ENCODE peak calls at places on chromosomes 5 and 9, in seven cellular contexts. T, U, X, N, O, P and C are unnamed samples.

GRCh38 chr5:40735609-40736008 is 20.2 kb downstream of the TTC33 start:
- DNase-seq in N (no peak), X (no peak), P (no peak), U (no peak), O (no peak), T (no peak), C (no peak)

GRCh38 chr5:113166710-113167366 is 190.2 kb downstream of the DCP2 start:
- DNase-seq in N (peak), O (no peak), T (no peak), U (no peak), P (no peak), X (no peak), C (no peak)

GRCh38 chr9:132985063-132985350 is 6.5 kb downstream of the GFI1B start:
- DNase-seq in U (no peak), X (no peak), T (no peak), P (no peak), O (no peak), N (no peak), C (no peak)

GRCh38 chr9:106862946-106863740 is at the start of gene ZNF462:
- DNase-seq in O (peak), U (no peak), T (peak), X (no peak), P (peak), N (peak), C (no peak)

GRCh38 chr9:130129425-130130061 is 42.7 kb upstream of the NCS1 start:
- DNase-seq in O (no peak), N (peak), P (no peak), U (peak), X (peak), T (no peak), C (no peak)

GRCh38 chr5:133756036-133756435 is 143.7 kb upstream of the FSTL4 start:
- DNase-seq in U (no peak), N (no peak), X (no peak), O (no peak), P (no peak), T (no peak), C (no peak)

GRCh38 chr9:76962732-76963131 is 56.7 kb upstream of the FOXB2 start:
- DNase-seq in P (no peak), N (no peak), T (no peak), O (no peak), U (no peak), X (no peak), C (no peak)

GRCh38 chr9:126622872-126623271 is 9.1 kb downstream of the LMX1B start:
- DNase-seq in N (no peak), X (no peak), P (no peak), O (no peak), T (no peak), U (no peak), C (no peak)

GRCh38 chr5:53170748-53171349 is 61.3 kb upstream of the MOCS2 start:
- DNase-seq in X (no peak), P (peak), O (no peak), U (peak), N (peak), T (no peak), C (peak)

GRCh38 chr9:89797970-89798369 is 193.2 kb downstream of the GADD45G start:
- DNase-seq in O (no peak), U (no peak), T (no peak), P (no peak), X (no peak), N (no peak), C (no peak)

GRCh38 chr9:134597041-134597913 is 44.3 kb upstream of the COL5A1 start:
- DNase-seq in N (peak), T (no peak), P (no peak), U (no peak), O (no peak), X (no peak), C (no peak)

GRCh38 chr5:8517461-8517860 is 648.5 kb downstream of the MTRR start:
- DNase-seq in N (no peak), P (no peak), X (no peak), T (no peak), U (no peak), O (no peak), C (peak)

GRCh38 chr5:52804359-52804758 is 16.6 kb downstream of the ITGA1 start:
- DNase-seq in P (no peak), T (no peak), X (no peak), O (no peak), N (no peak), U (no peak), C (no peak)

GRCh38 chr5:36870399-36871040 is 6.0 kb upstream of the NIPBL start:
- DNase-seq in T (no peak), U (peak), N (peak), P (no peak), X (no peak), O (no peak), C (peak)

GRCh38 chr5:11146171-11146570 is 385.1 kb upstream of the DAP start:
- DNase-seq in P (no peak), T (no peak), U (no peak), N (no peak), X (no peak), O (no peak), C (no peak)

GRCh38 chr9:133242241-133242640 is 32.8 kb downstream of the ABO start:
- DNase-seq in T (no peak), P (no peak), U (no peak), O (no peak), X (no peak), N (no peak), C (no peak)

GRCh38 chr9:126777733-126778132 is 27.1 kb upstream of the ZBTB43 start:
- DNase-seq in P (no peak), N (no peak), U (no peak), T (no peak), X (no peak), O (no peak), C (no peak)

GRCh38 chr9:126791406-126792230 is 13.2 kb upstream of the ZBTB43 start:
- DNase-seq in X (no peak), P (no peak), N (peak), T (peak), U (no peak), O (no peak), C (no peak)

GRCh38 chr5:77920350-77921046 is 144.4 kb upstream of the TBCA start:
- DNase-seq in P (no peak), X (no peak), T (no peak), N (no peak), U (peak), O (no peak), C (no peak)

GRCh38 chr9:135677641-135678168 is 14.6 kb downstream of the LCN9 start:
- DNase-seq in U (no peak), O (no peak), N (no peak), P (no peak), X (no peak), T (no peak), C (no peak)

GRCh38 chr5:10220253-10220652 is 29.4 kb downstream of the ATPSCKMT start:
- DNase-seq in X (no peak), O (no peak), P (no peak), T (no peak), U (no peak), N (no peak), C (no peak)

GRCh38 chr9:69469136-69469535 is 144.1 kb downstream of the ENTREP1 start:
- DNase-seq in U (no peak), O (no peak), N (no peak), P (no peak), T (no peak), X (no peak), C (no peak)

GRCh38 chr9:99024959-99025358 is 80.0 kb upstream of the TGFBR1 start:
- DNase-seq in O (no peak), P (no peak), X (no peak), U (no peak), T (no peak), N (peak), C (no peak)

GRCh38 chr5:21919417-21920022 is 933.6 kb downstream of the CDH12 start:
- DNase-seq in T (no peak), P (no peak), N (peak), U (peak), X (no peak), O (no peak), C (peak)

GRCh38 chr5:107524111-107524510 is 146.6 kb downstream of the EFNA5 start:
- DNase-seq in X (no peak), P (no peak), N (no peak), U (no peak), T (no peak), O (no peak), C (no peak)

GRCh38 chr5:40755093-40755406 is 711 bp downstream of the TTC33 start:
- DNase-seq in N (peak), P (peak), T (peak), X (peak), U (peak), O (peak), C (peak)

GRCh38 chr9:85118990-85119755 is 449.6 kb downstream of the NTRK2 start:
- DNase-seq in U (no peak), X (no peak), N (no peak), T (no peak), P (no peak), O (no peak), C (no peak)

GRCh38 chr9:117555964-117556629 is 141.2 kb upstream of the ASTN2 start:
- DNase-seq in P (no peak), X (no peak), O (no peak), N (peak), T (peak), U (peak), C (peak)

GRCh38 chr9:35526087-35526801 is 36.3 kb downstream of the RUSC2 start:
- DNase-seq in P (no peak), N (peak), O (no peak), U (no peak), T (no peak), X (no peak), C (peak)

GRCh38 chr5:109161914-109162683 is 247.7 kb downstream of the PJA2 start:
- DNase-seq in N (no peak), T (no peak), U (peak), X (no peak), P (no peak), O (no peak), C (no peak)

GRCh38 chr5:132380741-132381140 is 11.2 kb downstream of the SLC22A5 start:
- DNase-seq in X (no peak), P (no peak), O (no peak), N (no peak), U (no peak), T (no peak), C (no peak)

GRCh38 chr5:151363673-151364072 is 16.3 kb upstream of the SLC36A2 start:
- DNase-seq in P (no peak), X (no peak), U (no peak), N (no peak), O (no peak), T (no peak), C (no peak)

GRCh38 chr5:32503261-32503660 is 58.7 kb upstream of the ZFR start:
- DNase-seq in O (no peak), X (no peak), N (no peak), U (no peak), T (no peak), P (no peak), C (no peak)

GRCh38 chr5:32505718-32506117 is 61.2 kb upstream of the ZFR start:
- DNase-seq in P (no peak), T (no peak), X (no peak), U (no peak), O (no peak), N (no peak), C (no peak)

GRCh38 chr5:32506809-32507208 is 62.3 kb upstream of the ZFR start:
- DNase-seq in N (peak), T (no peak), O (peak), P (no peak), U (no peak), X (no peak), C (no peak)

GRCh38 chr5:32506251-32506661 is 61.7 kb upstream of the ZFR start:
- DNase-seq in P (no peak), T (no peak), N (peak), O (no peak), X (no peak), U (no peak), C (no peak)

DNA sequence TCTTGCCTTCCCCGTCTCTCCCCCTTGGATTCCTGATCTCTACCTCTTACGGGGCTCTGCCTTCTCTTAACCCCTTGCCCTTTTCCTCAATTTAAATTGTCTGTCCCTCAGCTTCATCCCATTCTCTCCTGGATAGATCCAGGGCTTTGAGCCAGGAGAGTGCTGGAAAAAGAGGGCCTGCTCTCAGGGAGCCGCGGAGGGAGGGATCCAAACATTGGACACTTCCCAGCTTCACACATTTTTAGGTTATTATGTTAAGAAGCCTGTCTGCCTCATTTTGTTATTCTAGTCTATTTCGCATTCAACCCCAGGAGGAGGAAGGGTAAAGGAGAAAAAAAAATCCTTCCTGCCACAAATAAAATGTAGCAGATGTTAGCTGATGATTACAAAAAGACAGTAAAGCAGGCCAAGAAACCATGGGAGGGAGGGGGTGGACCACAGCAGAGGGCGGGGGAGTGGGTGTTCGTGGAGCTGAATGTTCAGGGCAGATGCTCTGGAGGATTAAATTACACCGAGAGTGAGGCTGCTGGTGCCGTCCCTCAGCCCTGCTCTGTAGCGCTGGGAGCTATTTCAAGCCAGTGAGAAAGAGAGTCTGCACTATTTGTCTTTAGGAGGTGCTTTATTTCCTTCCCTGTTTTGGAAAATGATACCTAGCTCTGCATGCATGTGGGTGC is 60.5 kb upstream of the ZFR start:
- DNase-seq in P (peak), X (no peak), O (peak), T (peak), U (no peak), N (peak), C (peak)
- H3K4me3 ChIP-seq in P (no peak), X (no peak), O (no peak), T (no peak), U (no peak), N (no peak), C (no peak)

GRCh38 chr9:121654497-121655140 is 3.2 kb downstream of the DAB2IP start:
- DNase-seq in X (no peak), N (no peak), T (peak), O (no peak), P (no peak), U (no peak), C (no peak)

GRCh38 chr9:121652037-121652837 is 803 bp downstream of the DAB2IP start:
- DNase-seq in U (no peak), N (no peak), O (peak), P (peak), T (peak), X (no peak), C (no peak)

GRCh38 chr9:121651014-121651294 is 480 bp upstream of the DAB2IP start:
- DNase-seq in X (no peak), T (no peak), P (no peak), U (no peak), N (no peak), O (no peak), C (no peak)

GRCh38 chr9:121651295-121652036 is at the start of gene DAB2IP:
- DNase-seq in U (no peak), T (peak), O (peak), X (no peak), N (peak), P (peak), C (peak)

DNA sequence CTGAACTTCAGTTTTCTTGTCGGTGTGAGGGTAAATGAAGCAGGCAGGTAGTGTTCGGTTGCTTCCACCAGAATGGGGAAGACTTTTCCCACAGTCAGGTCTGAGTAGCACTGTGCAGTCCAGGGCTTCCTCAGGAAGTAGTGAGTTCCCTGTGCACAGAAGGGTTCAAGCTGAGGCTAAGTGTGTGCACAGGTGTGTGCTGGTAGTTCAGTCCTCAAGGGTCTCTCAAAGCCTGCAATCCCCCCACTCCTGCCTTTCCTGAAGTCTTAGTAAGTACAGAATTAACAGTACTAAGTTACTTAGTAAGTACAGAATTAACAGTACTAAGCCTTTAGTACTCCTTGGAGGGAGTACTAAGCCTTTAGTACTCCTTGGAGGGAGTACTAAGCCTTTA is 1.4 kb downstream of the DAB2IP start:
- DNase-seq in X (no peak), O (no peak), P (no peak), T (no peak), N (no peak), U (no peak), C (no peak)
- H3K4me3 ChIP-seq in X (no peak), O (peak), P (peak), T (peak), N (no peak), U (no peak), C (no peak)

GRCh38 chr5:14851999-14852526 is 19.5 kb downstream of the ANKH start:
- DNase-seq in T (no peak), X (no peak), N (no peak), U (no peak), O (no peak), P (no peak), C (no peak)
- H3K4me3 ChIP-seq in T (no peak), X (no peak), N (no peak), U (no peak), O (no peak), P (no peak), C (no peak)

DNA sequence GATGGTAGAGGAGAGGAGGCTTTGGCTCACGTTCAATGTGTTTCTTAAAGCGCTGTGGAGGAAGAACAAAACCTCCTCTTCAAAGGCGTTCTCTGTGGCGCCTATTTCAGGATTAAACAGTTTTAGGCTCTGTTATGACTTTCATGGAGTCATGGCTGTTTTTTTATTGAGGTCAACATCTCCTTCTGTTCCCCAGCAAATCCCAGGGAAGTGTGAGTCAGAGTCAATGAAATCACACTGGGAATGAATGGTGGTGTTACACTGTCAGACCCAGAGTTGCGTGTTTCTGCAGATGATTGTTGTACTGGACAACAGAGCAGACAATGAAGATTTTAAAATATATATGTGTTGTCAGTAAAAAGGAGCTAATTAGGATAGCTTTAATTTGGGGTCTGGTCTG is 240.6 kb downstream of the CSNK1G3 start:
- DNase-seq in U (no peak), O (no peak), T (no peak), N (peak), X (no peak), P (no peak), C (no peak)
- H3K4me3 ChIP-seq in U (no peak), O (no peak), T (no peak), N (no peak), X (no peak), P (no peak), C (no peak)

GRCh38 chr9:137030528-137030927 is 1.4 kb downstream of the FUT7 start:
- DNase-seq in O (no peak), P (no peak), T (peak), N (no peak), U (peak), X (peak), C (peak)

GRCh38 chr9:137028281-137029057 is 432 bp upstream of the ABCA2 start:
- DNase-seq in X (peak), U (peak), O (peak), P (peak), N (no peak), T (peak), C (peak)

GRCh38 chr9:137030006-137030405 is 1.9 kb downstream of the FUT7 start:
- DNase-seq in U (no peak), P (no peak), O (no peak), N (no peak), T (no peak), X (no peak), C (peak)

GRCh38 chr9:137028013-137028280 is at the start of gene ABCA2:
- DNase-seq in O (no peak), X (no peak), P (no peak), N (no peak), T (no peak), U (no peak), C (no peak)

DNA sequence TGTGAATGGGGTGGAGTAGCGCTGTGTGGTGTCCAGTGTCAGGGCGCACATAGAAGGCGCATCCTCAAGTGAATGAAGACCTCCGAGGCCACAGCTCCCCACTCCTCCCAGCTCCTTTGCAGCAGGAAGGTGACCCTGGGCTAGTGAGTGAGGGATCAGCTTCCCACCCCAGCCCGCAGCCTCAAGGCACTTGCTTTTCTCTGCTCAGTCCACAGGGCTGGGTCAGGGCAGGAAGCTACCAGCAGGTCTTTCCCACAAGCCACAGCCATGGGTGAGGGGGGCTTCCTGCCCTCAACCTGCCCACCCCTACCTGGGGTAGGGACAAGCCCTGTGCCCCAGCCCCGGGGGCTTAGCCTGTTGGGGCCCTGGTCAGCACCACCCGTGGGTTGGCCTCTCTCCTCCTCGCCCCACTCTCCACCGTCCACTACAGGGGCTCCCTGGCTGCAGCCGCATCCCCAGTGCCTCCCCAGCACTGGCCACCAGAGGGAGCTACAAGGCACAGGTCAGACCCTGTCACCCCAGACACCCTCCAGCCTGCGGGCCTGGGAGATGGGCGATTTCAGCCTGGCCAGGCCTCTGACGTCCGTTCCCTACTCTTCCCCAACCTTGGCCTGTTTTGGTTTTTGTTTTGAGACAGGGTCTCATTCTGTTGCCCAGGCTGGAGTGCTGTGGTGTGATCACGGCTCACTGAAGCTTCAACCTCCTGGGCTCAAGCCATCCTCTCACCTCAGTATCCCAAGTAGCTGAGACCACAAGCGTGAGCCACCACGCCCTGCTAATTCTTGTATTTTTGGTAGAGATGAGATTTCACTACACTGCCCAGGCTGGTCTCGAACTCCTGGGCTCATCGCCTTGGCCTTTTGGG is 1.3 kb upstream of the ABCA2 start:
- DNase-seq in P (peak), O (peak), U (peak), X (peak), N (no peak), T (peak), C (peak)
- H3K4me3 ChIP-seq in P (peak), O (peak), U (no peak), X (peak), N (no peak), T (peak), C (peak)

GRCh38 chr5:38556599-38557308 is at the start of gene LIFR:
- DNase-seq in N (peak), U (peak), O (peak), T (peak), X (no peak), P (peak), C (peak)
- H3K4me3 ChIP-seq in N (peak), U (peak), O (peak), T (peak), X (peak), P (peak), C (peak)